ENCODE peak calls at places on chromosomes 13 and 19, in seven cellular contexts. O, Z, K, T, U, H and G are unnamed samples.

GRCh38 chr19:55672418-55672817 is 2.6 kb upstream of the EPN1 start:
- DNase-seq in T (no peak), U (no peak), Z (peak; percentile 23), H (no peak), K (no peak), O (no peak), G (no peak)

GRCh38 chr19:4414800-4415251 is 12.4 kb downstream of the CHAF1A start:
- DNase-seq in H (no peak), U (no peak), T (no peak), K (no peak), O (peak; percentile 85), Z (peak; percentile 61), G (no peak)

GRCh38 chr19:45051929-45052579 is 13.2 kb downstream of the CLASRP start:
- DNase-seq in T (no peak), U (no peak), O (no peak), Z (no peak), K (no peak), H (no peak), G (no peak)

GRCh38 chr13:66618702-66619101 is 611.4 kb downstream of the PCDH9 start:
- DNase-seq in T (no peak), K (no peak), H (no peak), Z (peak; percentile 63), U (peak; percentile 17), O (peak; percentile 45), G (peak; percentile 60)

GRCh38 chr19:29380581-29380980 is 145.2 kb upstream of the VSTM2B start:
- DNase-seq in H (no peak), O (no peak), K (no peak), T (peak; percentile 13), U (no peak), Z (no peak), G (no peak)

GRCh38 chr19:45824041-45824471 is 8.9 kb upstream of the RSPH6A start:
- DNase-seq in T (no peak), U (no peak), O (no peak), K (no peak), H (no peak), Z (no peak), G (no peak)

GRCh38 chr19:290539-291521 is at the start of gene PLPP2:
- DNase-seq in T (peak; percentile 96), K (no peak), Z (no peak), O (peak; percentile 32), H (peak; percentile 85), U (peak; percentile 46), G (no peak)

GRCh38 chr13:109180905-109181425 is 551.6 kb downstream of the MYO16 start:
- DNase-seq in O (peak; percentile 41), Z (peak; percentile 90), T (no peak), H (no peak), U (peak; percentile 73), K (no peak), G (peak; percentile 87)

GRCh38 chr19:17681505-17682125 is 6.5 kb downstream of the UNC13A start:
- DNase-seq in K (no peak), H (no peak), Z (peak; percentile 56), T (peak; percentile 61), U (peak; percentile 25), O (peak; percentile 67), G (peak; percentile 78)

GRCh38 chr13:25678398-25678797 is 306.6 kb downstream of the ATP8A2 start:
- DNase-seq in H (no peak), U (no peak), K (no peak), O (peak; percentile 4), T (peak; percentile 37), Z (no peak), G (no peak)

GRCh38 chr13:47546265-47546962 is 454.7 kb downstream of the SUCLA2 start:
- DNase-seq in U (no peak), K (no peak), Z (no peak), T (no peak), H (no peak), O (no peak), G (peak; percentile 83)

GRCh38 chr13:47546963-47547345 is 454.1 kb downstream of the SUCLA2 start:
- DNase-seq in T (no peak), H (no peak), O (no peak), K (no peak), Z (no peak), U (no peak), G (peak; percentile 66)

GRCh38 chr13:47545630-47546029 is 455.4 kb downstream of the SUCLA2 start:
- DNase-seq in Z (no peak), H (no peak), U (no peak), T (no peak), K (no peak), O (no peak), G (peak; percentile 26)

GRCh38 chr13:47548294-47548825 is 452.7 kb downstream of the SUCLA2 start:
- DNase-seq in T (no peak), H (no peak), O (no peak), Z (no peak), K (no peak), U (no peak), G (no peak)

DNA sequence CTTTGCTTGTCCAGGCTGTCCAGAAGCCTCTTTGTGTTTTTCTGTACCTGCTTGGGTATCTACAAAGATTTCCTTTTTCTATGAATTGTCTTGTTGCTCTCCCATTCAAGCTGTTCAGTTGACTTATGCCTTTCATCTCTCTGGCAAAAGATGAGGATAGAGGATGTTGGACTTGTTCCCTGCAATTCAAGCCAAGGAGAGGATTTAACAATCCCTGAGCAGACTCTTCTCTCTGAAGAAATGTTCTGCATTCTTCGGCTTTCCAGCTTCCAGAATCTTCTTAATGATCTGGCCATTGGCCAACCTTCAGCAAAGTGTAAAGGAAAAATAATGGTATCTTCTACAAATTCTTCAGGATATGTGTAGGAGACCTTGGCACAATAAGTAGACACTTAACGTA is 455.9 kb downstream of the SUCLA2 start:
- DNase-seq in O (no peak), T (no peak), U (no peak), Z (no peak), H (no peak), K (no peak), G (no peak)
- H2BK120ac ChIP-seq in O (no peak overlapping the region), T (no peak overlapping the region), U (no peak overlapping the region), Z (no peak overlapping the region), H (no peak overlapping the region), K (no peak overlapping the region), G (no peak overlapping the region)

GRCh38 chr19:27775395-27775794 is 1437.6 kb downstream of the UQCRFS1 start:
- DNase-seq in K (no peak), O (peak; percentile 30), T (peak; percentile 16), H (no peak), U (no peak), Z (no peak), G (no peak)

GRCh38 chr19:27777242-27777641 is 1435.7 kb downstream of the UQCRFS1 start:
- DNase-seq in H (no peak), T (peak; percentile 8), U (no peak), O (no peak), Z (no peak), K (no peak), G (no peak)

GRCh38 chr19:27777726-27778125 is 1435.2 kb downstream of the UQCRFS1 start:
- DNase-seq in H (no peak), K (no peak), O (peak; percentile 38), U (no peak), Z (no peak), T (peak; percentile 24), G (no peak)

GRCh38 chr19:27776020-27776419 is 1436.9 kb downstream of the UQCRFS1 start:
- DNase-seq in K (no peak), O (peak; percentile 66), T (peak; percentile 39), H (no peak), Z (peak; percentile 31), U (peak; percentile 3), G (peak; percentile 29)

DNA sequence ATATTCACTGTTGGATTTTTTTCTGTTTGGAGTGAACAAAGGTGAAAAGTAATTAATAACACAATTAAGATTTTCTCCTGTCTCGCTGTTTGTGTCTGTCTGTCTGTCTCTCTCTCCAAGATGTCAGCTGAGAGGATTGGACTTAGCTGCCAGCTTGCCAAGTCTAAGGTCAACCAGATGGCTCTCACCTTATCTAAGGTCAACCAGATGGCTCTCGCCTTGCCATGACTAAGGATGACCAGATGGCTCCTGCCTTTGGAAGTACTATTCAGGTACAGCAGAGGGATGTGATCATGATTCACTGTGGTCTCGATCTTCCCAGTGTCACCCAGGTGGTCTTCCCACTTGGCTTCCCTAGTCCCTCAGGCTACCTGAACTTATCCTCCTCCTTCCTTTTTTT is 1436.4 kb downstream of the UQCRFS1 start:
- DNase-seq in T (peak; percentile 4), Z (no peak), U (no peak), O (no peak), K (no peak), H (no peak), G (no peak)
- H2BK120ac ChIP-seq in T (no peak overlapping the region), Z (no peak overlapping the region), U (no peak overlapping the region), O (no peak overlapping the region), K (no peak overlapping the region), H (no peak overlapping the region), G (no peak overlapping the region)

GRCh38 chr19:5903502-5904301 is at the start of gene NDUFA11:
- DNase-seq in K (peak; percentile 97), T (peak; percentile 98), H (peak; percentile 93), O (peak; percentile 97), U (peak; percentile 98), Z (peak; percentile 95), G (no peak)
- H2BK120ac ChIP-seq in K (peak within 1 kb of the TSS; percentile 44), T (no peak within 1 kb of the TSS), H (no peak within 1 kb of the TSS), O (no peak within 1 kb of the TSS), U (peak within 1 kb of the TSS; percentile 89), Z (peak within 1 kb of the TSS; percentile 48), G (peak within 1 kb of the TSS; percentile 65)

GRCh38 chr13:21673592-21674270 is 2.9 kb downstream of the FGF9 start:
- DNase-seq in Z (peak; percentile 36), O (peak; percentile 66), H (no peak), K (peak; percentile 72), T (peak; percentile 71), U (peak; percentile 46), G (peak; percentile 32)

GRCh38 chr13:21676611-21677021 is 5.7 kb downstream of the FGF9 start:
- DNase-seq in U (no peak), Z (no peak), T (peak; percentile 73), K (peak; percentile 6), H (no peak), O (peak; percentile 73), G (no peak)

GRCh38 chr13:21675095-21676007 is 4.5 kb downstream of the FGF9 start:
- DNase-seq in H (no peak), K (peak; percentile 23), Z (no peak), U (peak; percentile 7), T (peak; percentile 38), O (peak; percentile 37), G (no peak)

GRCh38 chr13:21672811-21673591 is 2.1 kb downstream of the FGF9 start:
- DNase-seq in K (peak; percentile 5), Z (no peak), U (peak; percentile 31), H (no peak), T (no peak), O (no peak), G (no peak)

GRCh38 chr13:21674271-21675009 is 3.6 kb downstream of the FGF9 start:
- DNase-seq in O (peak; percentile 53), T (peak; percentile 40), K (peak; percentile 39), U (no peak), Z (no peak), H (no peak), G (no peak)
- H2BK120ac ChIP-seq in O (no peak overlapping the region), T (no peak overlapping the region), K (peak overlapping the region; percentile 84), U (no peak overlapping the region), Z (no peak overlapping the region), H (no peak overlapping the region), G (no peak overlapping the region)

GRCh38 chr19:33071887-33072286 is 7.2 kb upstream of the RHPN2 start:
- DNase-seq in H (no peak), T (no peak), K (no peak), Z (no peak), U (peak; percentile 58), O (no peak), G (no peak)
- H2BK120ac ChIP-seq in H (no peak overlapping the region), T (no peak overlapping the region), K (no peak overlapping the region), Z (no peak overlapping the region), U (no peak overlapping the region), O (no peak overlapping the region), G (no peak overlapping the region)

GRCh38 chr19:53509443-53509842 is 28.5 kb upstream of the ZNF331 start:
- DNase-seq in H (no peak), Z (no peak), K (no peak), U (no peak), T (no peak), O (no peak), G (no peak)
- H2BK120ac ChIP-seq in H (no peak overlapping the region), Z (no peak overlapping the region), K (no peak overlapping the region), U (no peak overlapping the region), T (no peak overlapping the region), O (no peak overlapping the region), G (no peak overlapping the region)